ENCODE peak calls at places on chromosome 9, in eight cellular contexts. S is astrocyte of the hippocampus; L is stimulated activated effector memory CD8-positive, alpha-beta T cell treated with anti-CD3 and anti-CD28 coated beads, Interleukin-12 subunit alpha, Interleukin-12 subunit beta, amount 100 ng/mL, for 72 hours; D is kidney; K is aorta; E is WTC11; R is NCI-H226; J is fibroblast of mammary gland. Y is an unnamed sample.
A peak's percentile ranks its signal among the peaks of the same experiment; 100 is the strongest.

GRCh38 chr9:13513710-13514444 is 234.4 kb upstream of the MPDZ start:
- DNase-seq in S (no peak), L (no peak), D (no peak), K (no peak), E (peak; percentile 49), R (no peak), J (no peak), Y (no peak)

GRCh38 chr9:112017878-112018277 is 121.3 kb downstream of the UGCG start:
- DNase-seq in S (no peak), L (no peak), D (no peak), K (no peak), E (no peak), R (no peak), J (no peak), Y (no peak)

GRCh38 chr9:107280543-107280942 is 2.5 kb upstream of the RAD23B start:
- DNase-seq in S (no peak), L (no peak), D (no peak), K (no peak), E (no peak), R (peak; percentile 70), J (peak; percentile 82), Y (no peak)

GRCh38 chr9:131028221-131028884 is 19.4 kb downstream of the LAMC3 start:
- DNase-seq in S (no peak), L (no peak), D (peak; percentile 88), K (no peak), E (no peak), R (no peak), J (no peak), Y (no peak)

GRCh38 chr9:83449166-83449565 is 89.0 kb downstream of the FRMD3 start:
- DNase-seq in S (no peak), L (no peak), D (no peak), K (no peak), E (no peak), R (no peak), J (no peak), Y (no peak)

GRCh38 chr9:4829956-4830355 is 37.2 kb downstream of the RCL1 start:
- DNase-seq in S (no peak), L (no peak), D (no peak), K (no peak), E (no peak), R (no peak), J (peak; percentile 85), Y (no peak)

GRCh38 chr9:132171702-132172101 is 9.8 kb downstream of the NTNG2 start:
- DNase-seq in S (no peak), L (no peak), D (no peak), K (no peak), E (no peak), R (no peak), J (no peak), Y (no peak)

GRCh38 chr9:113409481-113409880 is 994 bp downstream of the POLE3 start:
- DNase-seq in S (no peak), L (no peak), D (no peak), K (peak; percentile 48), E (no peak), R (no peak), J (no peak), Y (no peak)

GRCh38 chr9:110750272-110750671 is 81.7 kb downstream of the MUSK start:
- DNase-seq in S (no peak), L (no peak), D (peak; percentile 77), K (peak; percentile 77), E (no peak), R (no peak), J (peak; percentile 79), Y (peak; percentile 77)

GRCh38 chr9:26264709-26265601 is 586.7 kb upstream of the TUSC1 start:
- DNase-seq in S (peak; percentile 84), L (no peak), D (no peak), K (no peak), E (no peak), R (peak; percentile 75), J (peak; percentile 92), Y (no peak)

GRCh38 chr9:20781086-20781485 is 97.0 kb downstream of the FOCAD start:
- DNase-seq in S (peak; percentile 36), L (no peak), D (no peak), K (no peak), E (no peak), R (no peak), J (no peak), Y (no peak)

GRCh38 chr9:126667190-126668055 is 53.7 kb downstream of the LMX1B start:
- DNase-seq in S (no peak), L (no peak), D (no peak), K (no peak), E (no peak), R (no peak), J (no peak), Y (no peak)

GRCh38 chr9:130537346-130538050 is 41.9 kb upstream of the FUBP3 start:
- DNase-seq in S (peak; percentile 17), L (no peak), D (no peak), K (no peak), E (no peak), R (peak; percentile 47), J (peak; percentile 30), Y (no peak)

GRCh38 chr9:114205171-114206015 is 50.1 kb downstream of the COL27A1 start:
- DNase-seq in S (peak; percentile 51), L (no peak), D (no peak), K (peak; percentile 87), E (no peak), R (no peak), J (no peak), Y (peak; percentile 75)

GRCh38 chr9:25964239-25964638 is 286.0 kb upstream of the TUSC1 start:
- DNase-seq in S (peak; percentile 78), L (no peak), D (no peak), K (no peak), E (peak; percentile 40), R (peak; percentile 44), J (peak; percentile 86), Y (no peak)

GRCh38 chr9:20854444-20854843 is 170.4 kb downstream of the FOCAD start:
- DNase-seq in S (peak; percentile 46), L (no peak), D (no peak), K (no peak), E (no peak), R (peak; percentile 23), J (no peak), Y (no peak)

GRCh38 chr9:132447346-132447745 is 37.3 kb downstream of the CFAP77 start:
- DNase-seq in S (no peak), L (no peak), D (no peak), K (peak; percentile 41), E (peak; percentile 73), R (no peak), J (no peak), Y (no peak)

GRCh38 chr9:37167456-37167855 is 47.1 kb downstream of the ZCCHC7 start:
- DNase-seq in S (no peak), L (no peak), D (no peak), K (no peak), E (no peak), R (no peak), J (no peak), Y (no peak)

GRCh38 chr9:73152953-73153352 is 1.3 kb downstream of the ANXA1 start:
- DNase-seq in S (no peak), L (no peak), D (no peak), K (no peak), E (no peak), R (peak; percentile 19), J (peak; percentile 48), Y (no peak)

GRCh38 chr9:9790216-9790872 is 822.5 kb downstream of the PTPRD start:
- DNase-seq in S (peak; percentile 54), L (no peak), D (no peak), K (no peak), E (peak; percentile 26), R (no peak), J (peak; percentile 24), Y (no peak)

GRCh38 chr9:98538626-98539031 is 170.1 kb downstream of the GABBR2 start:
- DNase-seq in S (peak; percentile 90), L (no peak), D (no peak), K (no peak), E (no peak), R (no peak), J (no peak), Y (no peak)

GRCh38 chr9:17824191-17824926 is 245.5 kb downstream of the SH3GL2 start:
- DNase-seq in S (peak; percentile 35), L (no peak), D (no peak), K (no peak), E (no peak), R (peak; percentile 38), J (no peak), Y (no peak)

GRCh38 chr9:112382501-112383364 is 2.8 kb downstream of the HSDL2 start:
- DNase-seq in S (no peak), L (no peak), D (no peak), K (no peak), E (no peak), R (no peak), J (no peak), Y (no peak)

GRCh38 chr9:504921-505821 is 290.5 kb downstream of the DOCK8 start:
- DNase-seq in S (peak; percentile 60), L (peak; percentile 52), D (peak; percentile 80), K (peak; percentile 79), E (peak; percentile 47), R (no peak), J (no peak), Y (peak; percentile 64)

GRCh38 chr9:120750421-120750820 is 36.2 kb upstream of the MEGF9 start:
- DNase-seq in S (no peak), L (no peak), D (no peak), K (no peak), E (no peak), R (no peak), J (no peak), Y (no peak)

GRCh38 chr9:108151161-108151586 is 661.6 kb upstream of the KLF4 start:
- DNase-seq in S (no peak), L (no peak), D (peak; percentile 35), K (no peak), E (no peak), R (peak; percentile 47), J (peak; percentile 89), Y (no peak)

GRCh38 chr9:112158629-112159228 is 16.4 kb downstream of the SUSD1 start:
- DNase-seq in S (no peak), L (no peak), D (no peak), K (no peak), E (no peak), R (no peak), J (no peak), Y (no peak)

GRCh38 chr9:136062657-136063439 is 32.2 kb downstream of the NACC2 start:
- DNase-seq in S (no peak), L (no peak), D (peak; percentile 45), K (peak; percentile 57), E (peak; percentile 5), R (no peak), J (no peak), Y (peak; percentile 54)

Y was measured in sciatic nerve.